ENCODE peak calls at places on chromosomes 4 and X, in ten cellular contexts. One of them, this sample, is unnamed.

GRCh38 chr4:102761478-102761790 is 666 bp upstream of the MANBA start:
- DNase-seq in heart right ventricle: no peak
- DNase-seq in tibial nerve: peak; percentile 24
- DNase-seq in CD8-positive, alpha-beta memory T cell: no peak
- DNase-seq in keratinocyte: no peak
- DNase-seq in neuronal stem cell: peak; percentile 8
- DNase-seq in ovary: peak; percentile 34
- DNase-seq in CD4-positive, alpha-beta memory T cell: no peak
- DNase-seq in brain microvascular endothelial cell: no peak
- DNase-seq in trophoblast cell: no peak
- DNase-seq in this sample: no peak

GRCh38 chr4:86670739-86671138 is 76.6 kb downstream of the PTPN13 start:
- DNase-seq in neuronal stem cell: no peak
- DNase-seq in ovary: no peak
- DNase-seq in heart right ventricle: no peak
- DNase-seq in trophoblast cell: peak; percentile 37
- DNase-seq in brain microvascular endothelial cell: peak; percentile 39
- DNase-seq in CD8-positive, alpha-beta memory T cell: no peak
- DNase-seq in CD4-positive, alpha-beta memory T cell: no peak
- DNase-seq in keratinocyte: peak; percentile 57
- DNase-seq in tibial nerve: no peak
- DNase-seq in this sample: no peak

GRCh38 chr4:16262188-16262587 is 35.9 kb upstream of the TAPT1 start:
- DNase-seq in keratinocyte: no peak
- DNase-seq in CD4-positive, alpha-beta memory T cell: peak; percentile 13
- DNase-seq in brain microvascular endothelial cell: no peak
- DNase-seq in neuronal stem cell: no peak
- DNase-seq in tibial nerve: no peak
- DNase-seq in ovary: no peak
- DNase-seq in trophoblast cell: no peak
- DNase-seq in heart right ventricle: no peak
- DNase-seq in CD8-positive, alpha-beta memory T cell: no peak
- DNase-seq in this sample: no peak

GRCh38 chr4:118682928-118683327 is 2.3 kb upstream of the METTL14 start:
- DNase-seq in heart right ventricle: no peak
- DNase-seq in neuronal stem cell: no peak
- DNase-seq in tibial nerve: no peak
- DNase-seq in ovary: no peak
- DNase-seq in brain microvascular endothelial cell: no peak
- DNase-seq in CD8-positive, alpha-beta memory T cell: no peak
- DNase-seq in keratinocyte: no peak
- DNase-seq in trophoblast cell: peak; percentile 43
- DNase-seq in CD4-positive, alpha-beta memory T cell: no peak
- DNase-seq in this sample: no peak

GRCh38 chr4:62077406-62077805 is 877.3 kb downstream of the ADGRL3 start:
- DNase-seq in brain microvascular endothelial cell: no peak
- DNase-seq in keratinocyte: no peak
- DNase-seq in heart right ventricle: no peak
- DNase-seq in ovary: no peak
- DNase-seq in tibial nerve: no peak
- DNase-seq in CD8-positive, alpha-beta memory T cell: no peak
- DNase-seq in trophoblast cell: no peak
- DNase-seq in CD4-positive, alpha-beta memory T cell: no peak
- DNase-seq in neuronal stem cell: no peak
- DNase-seq in this sample: no peak

GRCh38 chr4:106063009-106063408 is 167.7 kb downstream of the NPNT start:
- DNase-seq in ovary: no peak
- DNase-seq in neuronal stem cell: no peak
- DNase-seq in CD4-positive, alpha-beta memory T cell: no peak
- DNase-seq in heart right ventricle: no peak
- DNase-seq in tibial nerve: no peak
- DNase-seq in keratinocyte: no peak
- DNase-seq in trophoblast cell: peak; percentile 14
- DNase-seq in CD8-positive, alpha-beta memory T cell: no peak
- DNase-seq in brain microvascular endothelial cell: no peak
- DNase-seq in this sample: no peak

GRCh38 chr4:44046491-44046890 is 402.1 kb downstream of the KCTD8 start:
- DNase-seq in CD4-positive, alpha-beta memory T cell: no peak
- DNase-seq in tibial nerve: no peak
- DNase-seq in neuronal stem cell: no peak
- DNase-seq in CD8-positive, alpha-beta memory T cell: no peak
- DNase-seq in trophoblast cell: no peak
- DNase-seq in brain microvascular endothelial cell: no peak
- DNase-seq in keratinocyte: no peak
- DNase-seq in ovary: no peak
- DNase-seq in heart right ventricle: no peak
- DNase-seq in this sample: no peak

GRCh38 chr4:167606551-167606950 is 372.3 kb upstream of the SPOCK3 start:
- DNase-seq in brain microvascular endothelial cell: no peak
- DNase-seq in tibial nerve: no peak
- DNase-seq in keratinocyte: no peak
- DNase-seq in trophoblast cell: no peak
- DNase-seq in CD8-positive, alpha-beta memory T cell: no peak
- DNase-seq in CD4-positive, alpha-beta memory T cell: no peak
- DNase-seq in heart right ventricle: no peak
- DNase-seq in ovary: no peak
- DNase-seq in neuronal stem cell: no peak
- DNase-seq in this sample: no peak

GRCh38 chrX:140817943-140818342 is 108.4 kb downstream of the LINC00632 start:
- DNase-seq in trophoblast cell: peak; percentile 44
- DNase-seq in CD4-positive, alpha-beta memory T cell: no peak
- DNase-seq in heart right ventricle: no peak
- DNase-seq in ovary: no peak
- DNase-seq in CD8-positive, alpha-beta memory T cell: no peak
- DNase-seq in keratinocyte: no peak
- DNase-seq in tibial nerve: peak; percentile 5
- DNase-seq in brain microvascular endothelial cell: peak; percentile 35
- DNase-seq in neuronal stem cell: no peak
- DNase-seq in this sample: no peak

GRCh38 chrX:70825366-70825765 is 83.1 kb downstream of the TEX11 start:
- DNase-seq in tibial nerve: no peak
- DNase-seq in heart right ventricle: no peak
- DNase-seq in CD8-positive, alpha-beta memory T cell: no peak
- DNase-seq in brain microvascular endothelial cell: no peak
- DNase-seq in neuronal stem cell: no peak
- DNase-seq in trophoblast cell: no peak
- DNase-seq in keratinocyte: no peak
- DNase-seq in CD4-positive, alpha-beta memory T cell: no peak
- DNase-seq in ovary: no peak
- DNase-seq in this sample: no peak

GRCh38 chrX:39140581-39140980 is 339.3 kb downstream of the MID1IP1 start:
- DNase-seq in keratinocyte: no peak
- DNase-seq in tibial nerve: no peak
- DNase-seq in ovary: no peak
- DNase-seq in trophoblast cell: no peak
- DNase-seq in CD8-positive, alpha-beta memory T cell: no peak
- DNase-seq in neuronal stem cell: no peak
- DNase-seq in brain microvascular endothelial cell: no peak
- DNase-seq in CD4-positive, alpha-beta memory T cell: no peak
- DNase-seq in heart right ventricle: no peak
- DNase-seq in this sample: no peak

GRCh38 chr4:96035727-96036126 is 195.8 kb downstream of the PDHA2 start:
- DNase-seq in CD4-positive, alpha-beta memory T cell: no peak
- DNase-seq in brain microvascular endothelial cell: peak; percentile 3
- DNase-seq in trophoblast cell: peak; percentile 34
- DNase-seq in heart right ventricle: no peak
- DNase-seq in keratinocyte: no peak
- DNase-seq in ovary: no peak
- DNase-seq in neuronal stem cell: no peak
- DNase-seq in tibial nerve: no peak
- DNase-seq in CD8-positive, alpha-beta memory T cell: no peak
- DNase-seq in this sample: no peak

GRCh38 chr4:153510252-153511001 is 44.3 kb downstream of the TMEM131L start:
- DNase-seq in ovary: no peak
- DNase-seq in trophoblast cell: no peak
- DNase-seq in brain microvascular endothelial cell: no peak
- DNase-seq in tibial nerve: no peak
- DNase-seq in CD4-positive, alpha-beta memory T cell: no peak
- DNase-seq in neuronal stem cell: no peak
- DNase-seq in keratinocyte: no peak
- DNase-seq in CD8-positive, alpha-beta memory T cell: no peak
- DNase-seq in heart right ventricle: no peak
- DNase-seq in this sample: no peak
- H3K27ac ChIP-seq in ovary: no peak overlapping the region
- H3K27ac ChIP-seq in trophoblast cell: no peak overlapping the region
- H3K27ac ChIP-seq in brain microvascular endothelial cell: no peak overlapping the region
- H3K27ac ChIP-seq in tibial nerve: no peak overlapping the region
- H3K27ac ChIP-seq in CD4-positive, alpha-beta memory T cell: no peak overlapping the region
- H3K27ac ChIP-seq in neuronal stem cell: no peak overlapping the region
- H3K27ac ChIP-seq in keratinocyte: no peak overlapping the region
- H3K27ac ChIP-seq in CD8-positive, alpha-beta memory T cell: no peak overlapping the region
- H3K27ac ChIP-seq in heart right ventricle: no peak overlapping the region
- H3K27ac ChIP-seq in this sample: no peak overlapping the region

GRCh38 chr4:182147391-182147790 is 95.8 kb upstream of the TENM3 start:
- DNase-seq in trophoblast cell: peak; percentile 40
- DNase-seq in brain microvascular endothelial cell: no peak
- DNase-seq in heart right ventricle: no peak
- DNase-seq in neuronal stem cell: no peak
- DNase-seq in ovary: no peak
- DNase-seq in tibial nerve: no peak
- DNase-seq in CD8-positive, alpha-beta memory T cell: no peak
- DNase-seq in keratinocyte: no peak
- DNase-seq in CD4-positive, alpha-beta memory T cell: no peak
- DNase-seq in this sample: no peak

GRCh38 chr4:182143822-182144620 is 99.2 kb upstream of the TENM3 start:
- DNase-seq in CD4-positive, alpha-beta memory T cell: no peak
- DNase-seq in ovary: peak; percentile 34
- DNase-seq in heart right ventricle: no peak
- DNase-seq in CD8-positive, alpha-beta memory T cell: no peak
- DNase-seq in neuronal stem cell: peak; percentile 78
- DNase-seq in keratinocyte: no peak
- DNase-seq in brain microvascular endothelial cell: peak; percentile 77
- DNase-seq in trophoblast cell: peak; percentile 72
- DNase-seq in tibial nerve: no peak
- DNase-seq in this sample: no peak

GRCh38 chr4:182143086-182143821 is 99.9 kb upstream of the TENM3 start:
- DNase-seq in tibial nerve: no peak
- DNase-seq in neuronal stem cell: peak; percentile 24
- DNase-seq in ovary: no peak
- DNase-seq in CD4-positive, alpha-beta memory T cell: no peak
- DNase-seq in CD8-positive, alpha-beta memory T cell: no peak
- DNase-seq in brain microvascular endothelial cell: no peak
- DNase-seq in keratinocyte: no peak
- DNase-seq in trophoblast cell: peak; percentile 69
- DNase-seq in heart right ventricle: no peak
- DNase-seq in this sample: no peak

GRCh38 chr4:182144621-182145359 is 98.4 kb upstream of the TENM3 start:
- DNase-seq in heart right ventricle: no peak
- DNase-seq in tibial nerve: no peak
- DNase-seq in keratinocyte: no peak
- DNase-seq in CD4-positive, alpha-beta memory T cell: no peak
- DNase-seq in neuronal stem cell: peak; percentile 36
- DNase-seq in CD8-positive, alpha-beta memory T cell: no peak
- DNase-seq in ovary: no peak
- DNase-seq in brain microvascular endothelial cell: no peak
- DNase-seq in trophoblast cell: peak; percentile 43
- DNase-seq in this sample: peak; percentile 40

DNA sequence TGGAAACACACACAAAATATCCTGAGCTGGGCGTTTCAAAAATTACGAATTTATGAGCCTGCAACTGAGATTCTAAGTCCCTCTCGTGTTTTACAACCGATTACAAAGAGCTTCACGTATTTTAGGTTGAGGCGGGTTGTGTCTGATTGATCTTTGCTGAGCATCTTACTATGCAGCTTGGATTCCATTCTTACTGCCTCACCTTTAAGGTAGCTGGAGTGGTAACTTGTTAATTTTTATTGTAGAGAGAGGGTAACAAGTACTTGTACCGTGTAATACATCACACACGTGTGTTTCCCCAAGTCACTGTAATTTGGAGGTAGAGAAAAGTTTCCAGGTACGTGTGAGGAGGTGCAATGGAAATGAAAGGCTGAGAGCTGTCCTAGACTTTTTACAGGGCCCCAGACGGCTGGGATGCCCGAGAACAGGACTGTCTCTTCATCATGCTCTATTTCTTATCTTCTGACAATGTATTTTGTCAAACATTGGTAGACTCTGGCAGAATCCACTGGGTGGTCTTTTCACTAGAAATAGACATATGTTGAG is 97.8 kb upstream of the TENM3 start:
- DNase-seq in brain microvascular endothelial cell: no peak
- DNase-seq in CD8-positive, alpha-beta memory T cell: no peak
- DNase-seq in keratinocyte: no peak
- DNase-seq in heart right ventricle: no peak
- DNase-seq in tibial nerve: no peak
- DNase-seq in trophoblast cell: peak; percentile 54
- DNase-seq in CD4-positive, alpha-beta memory T cell: no peak
- DNase-seq in ovary: no peak
- DNase-seq in neuronal stem cell: no peak
- DNase-seq in this sample: no peak
- H3K27me3 ChIP-seq in brain microvascular endothelial cell: no peaks in the 10 kb centered on the region
- H3K27me3 ChIP-seq in CD8-positive, alpha-beta memory T cell: peaks cover 10% of the 10 kb centered on the region
- H3K27me3 ChIP-seq in keratinocyte: no peaks in the 10 kb centered on the region
- H3K27me3 ChIP-seq in heart right ventricle: peaks cover 96% of the 10 kb centered on the region
- H3K27me3 ChIP-seq in tibial nerve: no peaks in the 10 kb centered on the region
- H3K27me3 ChIP-seq in trophoblast cell: no peaks in the 10 kb centered on the region
- H3K27me3 ChIP-seq in CD4-positive, alpha-beta memory T cell: no peaks in the 10 kb centered on the region
- H3K27me3 ChIP-seq in ovary: no peaks in the 10 kb centered on the region
- H3K27me3 ChIP-seq in neuronal stem cell: no peaks in the 10 kb centered on the region
- H3K27me3 ChIP-seq in this sample: peaks cover 4% of the 10 kb centered on the region

DNA sequence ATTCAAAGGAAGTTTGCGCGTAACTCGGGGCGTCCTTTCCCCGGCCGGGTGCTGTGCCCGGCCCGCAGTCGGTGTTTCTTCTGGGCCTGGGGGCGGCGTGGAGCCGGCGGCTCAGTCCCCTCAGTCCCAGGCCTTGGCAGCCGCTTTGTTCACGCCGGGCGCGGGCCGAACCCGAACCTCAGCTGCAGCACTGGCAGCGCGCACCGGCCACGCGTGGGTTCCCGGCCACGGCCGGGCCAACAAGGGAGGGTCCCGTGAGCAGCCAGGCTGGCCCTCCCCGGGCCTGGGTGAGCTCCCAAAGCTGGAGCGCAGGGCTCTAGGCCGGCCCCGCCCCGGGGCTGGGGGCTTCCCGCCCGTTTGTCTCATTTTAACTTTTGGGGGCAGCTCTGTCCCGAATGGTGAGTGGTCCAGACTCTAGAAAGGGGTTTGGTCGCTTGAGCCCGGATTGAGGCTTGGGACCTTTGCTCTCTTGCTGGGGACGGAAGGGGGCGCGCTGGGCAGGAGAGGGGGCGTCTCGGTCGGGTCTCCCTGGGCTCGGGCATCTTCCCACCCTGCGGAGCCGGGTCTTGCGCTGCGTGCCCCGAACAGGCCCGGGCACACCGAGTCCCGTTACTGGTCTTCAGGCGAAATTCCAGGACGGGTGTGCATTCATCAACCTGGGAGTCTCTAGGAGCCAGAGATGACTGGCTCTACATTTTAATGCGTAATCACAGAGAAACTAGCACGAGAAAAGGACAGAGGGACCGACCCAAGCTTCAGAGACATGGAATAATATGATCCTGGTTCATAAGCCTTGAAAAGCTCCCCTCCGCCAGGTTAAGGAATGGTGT is 177.1 kb downstream of the CBR4 start:
- DNase-seq in CD4-positive, alpha-beta memory T cell: no peak
- DNase-seq in trophoblast cell: peak; percentile 50
- DNase-seq in ovary: peak; percentile 60
- DNase-seq in neuronal stem cell: no peak
- DNase-seq in heart right ventricle: peak; percentile 53
- DNase-seq in CD8-positive, alpha-beta memory T cell: no peak
- DNase-seq in keratinocyte: no peak
- DNase-seq in tibial nerve: peak; percentile 42
- DNase-seq in brain microvascular endothelial cell: no peak
- DNase-seq in this sample: peak; percentile 82
- H3K4me3 ChIP-seq in CD4-positive, alpha-beta memory T cell: no peak overlapping the region
- H3K4me3 ChIP-seq in trophoblast cell: peak overlapping the region; percentile 93
- H3K4me3 ChIP-seq in ovary: peak overlapping the region; percentile 96
- H3K4me3 ChIP-seq in neuronal stem cell: peak overlapping the region; percentile 91
- H3K4me3 ChIP-seq in heart right ventricle: peak overlapping the region; percentile 76
- H3K4me3 ChIP-seq in CD8-positive, alpha-beta memory T cell: peak overlapping the region; percentile 45
- H3K4me3 ChIP-seq in keratinocyte: peak overlapping the region; percentile 95
- H3K4me3 ChIP-seq in tibial nerve: peak overlapping the region; percentile 81
- H3K4me3 ChIP-seq in brain microvascular endothelial cell: peak overlapping the region; percentile 93
- H3K4me3 ChIP-seq in this sample: peak overlapping the region; percentile 68

GRCh38 chr4:38180456-38180855 is 220.3 kb downstream of the PTTG2 start:
- DNase-seq in tibial nerve: no peak
- DNase-seq in keratinocyte: no peak
- DNase-seq in trophoblast cell: no peak
- DNase-seq in brain microvascular endothelial cell: no peak
- DNase-seq in ovary: no peak
- DNase-seq in CD4-positive, alpha-beta memory T cell: no peak
- DNase-seq in CD8-positive, alpha-beta memory T cell: no peak
- DNase-seq in heart right ventricle: no peak
- DNase-seq in neuronal stem cell: no peak
- DNase-seq in this sample: no peak
- H3K27ac ChIP-seq in tibial nerve: no peak overlapping the region
- H3K27ac ChIP-seq in keratinocyte: peak overlapping the region; percentile 7
- H3K27ac ChIP-seq in trophoblast cell: no peak overlapping the region
- H3K27ac ChIP-seq in brain microvascular endothelial cell: no peak overlapping the region
- H3K27ac ChIP-seq in ovary: no peak overlapping the region
- H3K27ac ChIP-seq in CD4-positive, alpha-beta memory T cell: no peak overlapping the region
- H3K27ac ChIP-seq in CD8-positive, alpha-beta memory T cell: no peak overlapping the region
- H3K27ac ChIP-seq in heart right ventricle: no peak overlapping the region
- H3K27ac ChIP-seq in neuronal stem cell: no peak overlapping the region
- H3K27ac ChIP-seq in this sample: no peak overlapping the region

This sample was measured in right cardiac atrium.